ENCODE peak calls at places on chromosomes 16 and 17, in nine cellular contexts. E is heart left ventricle; H is HT1080; O is heart right ventricle; K is ACHN; P is CD4-positive, CD25-positive, alpha-beta regulatory T cell; V is CD8-positive, alpha-beta T cell; J is NCI-H345; A is activated CD4-positive, alpha-beta T cell treated with anti-CD3 and anti-CD28 coated beads, Interleukin-2, amount 10 ng/mL, durations not matched to agents 7 days and 5 days. Y is an unnamed sample.

GRCh38 chr16:83666449-83666848 is 141.3 kb upstream of the HSBP1 start:
- DNase-seq in E (no peak), H (no peak), O (no peak), K (no peak), P (no peak), V (no peak), J (no peak), A (no peak), Y (no peak)

GRCh38 chr16:2034695-2035430 is 8.2 kb downstream of the NHERF2 start:
- DNase-seq in E (no peak), H (no peak), O (no peak), K (no peak), P (no peak), V (no peak), J (no peak), A (no peak), Y (no peak)

GRCh38 chr17:68290955-68291835 is at the start of the genes ARSG and SLC16A6:
- DNase-seq in E (peak), H (peak), O (peak), K (peak), P (peak), V (peak), J (peak), A (peak), Y (peak)

GRCh38 chr17:62616993-62617893 is 10.2 kb upstream of the MRC2 start:
- DNase-seq in E (no peak), H (peak), O (no peak), K (no peak), P (no peak), V (no peak), J (no peak), A (no peak), Y (no peak)

GRCh38 chr17:61385869-61386245 is 13.8 kb upstream of the TBX2 start:
- DNase-seq in E (no peak), H (no peak), O (no peak), K (no peak), P (no peak), V (no peak), J (no peak), A (no peak), Y (no peak)

GRCh38 chr16:80147021-80147680 is 393.6 kb upstream of the DYNLRB2 start:
- DNase-seq in E (no peak), H (no peak), O (no peak), K (no peak), P (no peak), V (no peak), J (no peak), A (no peak), Y (no peak)

GRCh38 chr16:52591441-52592215 is 44.7 kb upstream of the TOX3 start:
- DNase-seq in E (no peak), H (no peak), O (no peak), K (no peak), P (no peak), V (no peak), J (no peak), A (no peak), Y (no peak)

GRCh38 chr16:55622930-55623561 is 32.7 kb upstream of the SLC6A2 start:
- DNase-seq in E (no peak), H (peak), O (no peak), K (no peak), P (no peak), V (no peak), J (no peak), A (no peak), Y (no peak)

GRCh38 chr17:78973196-78973595 is 6.5 kb downstream of the LGALS3BP start:
- DNase-seq in E (no peak), H (no peak), O (no peak), K (no peak), P (no peak), V (no peak), J (no peak), A (no peak), Y (no peak)

GRCh38 chr17:78341559-78342437 is 18.1 kb downstream of the SOCS3 start:
- DNase-seq in E (peak), H (peak), O (peak), K (peak), P (peak), V (no peak), J (peak), A (no peak), Y (peak)

GRCh38 chr16:31016018-31016417 is 5.6 kb upstream of the STX1B start:
- DNase-seq in E (peak), H (peak), O (no peak), K (peak), P (no peak), V (no peak), J (no peak), A (no peak), Y (no peak)

GRCh38 chr16:27819356-27819755 is 244.2 kb downstream of the GSG1L start:
- DNase-seq in E (no peak), H (no peak), O (no peak), K (no peak), P (no peak), V (no peak), J (no peak), A (no peak), Y (no peak)

Y was measured in dermis microvascular lymphatic vessel endothelial cell.